ENCODE peak calls at places on chromosomes 7 and 10, in six cellular contexts. One of them, this sample, is unnamed.

GRCh38 chr10:133100706-133101463 is 13.2 kb downstream of the ADGRA1 start:
- DNase-seq in H9: peak
- DNase-seq in mesenchymal stem cell: no peak
- DNase-seq in IMR-90: no peak
- DNase-seq in trophoblast cell: no peak
- DNase-seq in neuronal stem cell: peak
- DNase-seq in this sample: peak

GRCh38 chr7:18262054-18262453 is 233.5 kb upstream of the HDAC9 start:
- DNase-seq in mesenchymal stem cell: peak
- DNase-seq in IMR-90: no peak
- DNase-seq in neuronal stem cell: no peak
- DNase-seq in trophoblast cell: no peak
- DNase-seq in H9: no peak
- DNase-seq in this sample: no peak

GRCh38 chr10:97921581-97922377 is 72.1 kb downstream of the GOLGA7B start:
- DNase-seq in neuronal stem cell: no peak
- DNase-seq in mesenchymal stem cell: no peak
- DNase-seq in trophoblast cell: no peak
- DNase-seq in IMR-90: peak
- DNase-seq in H9: no peak
- DNase-seq in this sample: no peak

GRCh38 chr7:55130079-55130476 is 111.3 kb downstream of the EGFR start:
- DNase-seq in trophoblast cell: peak
- DNase-seq in IMR-90: peak
- DNase-seq in H9: no peak
- DNase-seq in neuronal stem cell: no peak
- DNase-seq in mesenchymal stem cell: peak
- DNase-seq in this sample: no peak

GRCh38 chr7:134089446-134089845 is 37.7 kb upstream of the LRGUK start:
- DNase-seq in IMR-90: no peak
- DNase-seq in mesenchymal stem cell: no peak
- DNase-seq in trophoblast cell: no peak
- DNase-seq in neuronal stem cell: peak
- DNase-seq in H9: no peak
- DNase-seq in this sample: no peak

GRCh38 chr10:102517553-102517952 is 13.8 kb downstream of the SUFU start:
- DNase-seq in mesenchymal stem cell: peak
- DNase-seq in trophoblast cell: no peak
- DNase-seq in H9: no peak
- DNase-seq in IMR-90: peak
- DNase-seq in neuronal stem cell: no peak
- DNase-seq in this sample: no peak

GRCh38 chr7:131369354-131369753 is 41.7 kb downstream of the MKLN1 start:
- DNase-seq in mesenchymal stem cell: no peak
- DNase-seq in trophoblast cell: no peak
- DNase-seq in IMR-90: no peak
- DNase-seq in neuronal stem cell: no peak
- DNase-seq in H9: no peak
- DNase-seq in this sample: no peak

GRCh38 chr7:44580945-44581344 is 1.1 kb downstream of the TMED4 start:
- DNase-seq in trophoblast cell: peak
- DNase-seq in neuronal stem cell: no peak
- DNase-seq in H9: no peak
- DNase-seq in IMR-90: no peak
- DNase-seq in mesenchymal stem cell: no peak
- DNase-seq in this sample: no peak

GRCh38 chr10:43026039-43026973 is 50.6 kb upstream of the RET start:
- DNase-seq in IMR-90: no peak
- DNase-seq in neuronal stem cell: no peak
- DNase-seq in mesenchymal stem cell: no peak
- DNase-seq in trophoblast cell: peak
- DNase-seq in H9: peak
- DNase-seq in this sample: no peak

GRCh38 chr7:129188372-129188891 is at the start of gene SMO:
- DNase-seq in trophoblast cell: no peak
- DNase-seq in neuronal stem cell: peak
- DNase-seq in mesenchymal stem cell: peak
- DNase-seq in IMR-90: peak
- DNase-seq in H9: peak
- DNase-seq in this sample: peak

GRCh38 chr7:1114505-1114904 is 26.6 kb downstream of the GPER1 start:
- DNase-seq in IMR-90: no peak
- DNase-seq in trophoblast cell: no peak
- DNase-seq in neuronal stem cell: no peak
- DNase-seq in H9: no peak
- DNase-seq in mesenchymal stem cell: no peak
- DNase-seq in this sample: no peak

GRCh38 chr7:16129431-16130126 is 291.8 kb downstream of the CRPPA start:
- DNase-seq in trophoblast cell: no peak
- DNase-seq in mesenchymal stem cell: peak
- DNase-seq in IMR-90: peak
- DNase-seq in H9: no peak
- DNase-seq in neuronal stem cell: no peak
- DNase-seq in this sample: no peak

GRCh38 chr10:102090772-102091171 is 25.6 kb downstream of the HPS6 start:
- DNase-seq in IMR-90: peak
- DNase-seq in H9: no peak
- DNase-seq in trophoblast cell: no peak
- DNase-seq in mesenchymal stem cell: peak
- DNase-seq in neuronal stem cell: no peak
- DNase-seq in this sample: no peak

GRCh38 chr10:98758451-98758850 is 311.7 kb upstream of the HPS1 start:
- DNase-seq in neuronal stem cell: no peak
- DNase-seq in H9: no peak
- DNase-seq in mesenchymal stem cell: peak
- DNase-seq in trophoblast cell: no peak
- DNase-seq in IMR-90: no peak
- DNase-seq in this sample: no peak

GRCh38 chr10:52890281-52890680 is 117.7 kb upstream of the MBL2 start:
- DNase-seq in mesenchymal stem cell: no peak
- DNase-seq in IMR-90: no peak
- DNase-seq in trophoblast cell: no peak
- DNase-seq in H9: no peak
- DNase-seq in neuronal stem cell: no peak
- DNase-seq in this sample: no peak

GRCh38 chr10:52900564-52900963 is 128.0 kb upstream of the MBL2 start:
- DNase-seq in trophoblast cell: no peak
- DNase-seq in mesenchymal stem cell: no peak
- DNase-seq in H9: no peak
- DNase-seq in IMR-90: no peak
- DNase-seq in neuronal stem cell: no peak
- DNase-seq in this sample: no peak

GRCh38 chr10:52889611-52890010 is 117.0 kb upstream of the MBL2 start:
- DNase-seq in trophoblast cell: no peak
- DNase-seq in neuronal stem cell: no peak
- DNase-seq in IMR-90: no peak
- DNase-seq in mesenchymal stem cell: no peak
- DNase-seq in H9: no peak
- DNase-seq in this sample: no peak

GRCh38 chr10:52897162-52897561 is 124.6 kb upstream of the MBL2 start:
- DNase-seq in neuronal stem cell: no peak
- DNase-seq in trophoblast cell: no peak
- DNase-seq in IMR-90: no peak
- DNase-seq in mesenchymal stem cell: no peak
- DNase-seq in H9: no peak
- DNase-seq in this sample: no peak

GRCh38 chr10:52895066-52895465 is 122.5 kb upstream of the MBL2 start:
- DNase-seq in neuronal stem cell: no peak
- DNase-seq in IMR-90: no peak
- DNase-seq in mesenchymal stem cell: no peak
- DNase-seq in H9: no peak
- DNase-seq in trophoblast cell: no peak
- DNase-seq in this sample: no peak
- H3K14ac ChIP-seq in neuronal stem cell: no peak
- H3K14ac ChIP-seq in IMR-90: no peak
- H3K14ac ChIP-seq in mesenchymal stem cell: no peak
- H3K14ac ChIP-seq in H9: no peak
- H3K14ac ChIP-seq in trophoblast cell: no peak
- H3K14ac ChIP-seq in this sample: no peak

DNA sequence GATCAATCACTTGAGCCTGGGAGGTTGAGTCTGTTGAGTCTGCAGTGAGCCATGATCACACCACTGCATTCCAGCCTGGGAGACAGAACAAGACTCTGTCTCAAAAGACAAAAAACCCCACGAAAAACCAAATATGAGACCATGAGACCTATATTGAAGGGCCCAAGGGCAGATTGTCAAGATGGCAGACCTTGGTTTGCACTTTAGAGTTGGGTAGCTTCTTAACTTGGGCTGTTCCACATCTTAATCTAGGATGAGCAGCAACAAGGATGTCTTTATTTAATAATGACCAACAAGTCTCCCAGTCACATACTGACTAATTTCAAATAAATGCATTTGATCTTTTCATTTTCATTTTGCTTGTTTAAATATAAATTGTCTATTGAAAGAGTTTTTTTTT is 43.8 kb downstream of the KAT6B start:
- DNase-seq in H9: no peak
- DNase-seq in trophoblast cell: no peak
- DNase-seq in mesenchymal stem cell: no peak
- DNase-seq in IMR-90: no peak
- DNase-seq in neuronal stem cell: no peak
- DNase-seq in this sample: no peak
- H3K14ac ChIP-seq in H9: no peak
- H3K14ac ChIP-seq in trophoblast cell: no peak
- H3K14ac ChIP-seq in mesenchymal stem cell: no peak
- H3K14ac ChIP-seq in IMR-90: no peak
- H3K14ac ChIP-seq in neuronal stem cell: no peak
- H3K14ac ChIP-seq in this sample: no peak

DNA sequence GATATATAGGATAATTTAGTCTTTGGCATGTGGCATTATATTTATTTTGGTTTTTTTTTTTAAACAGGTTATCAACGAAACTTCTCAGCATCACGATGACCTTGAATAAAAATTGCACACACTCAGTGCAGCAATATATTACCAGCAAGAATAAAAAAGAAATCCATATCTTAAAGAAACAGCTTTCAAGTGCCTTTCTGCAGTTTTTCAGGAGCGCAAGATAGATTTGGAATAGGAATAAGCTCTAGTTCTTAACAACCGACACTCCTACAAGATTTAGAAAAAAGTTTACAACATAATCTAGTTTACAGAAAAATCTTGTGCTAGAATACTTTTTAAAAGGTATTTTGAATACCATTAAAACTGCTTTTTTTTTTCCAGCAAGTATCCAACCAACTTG is 9.1 kb downstream of the VIM start:
- DNase-seq in H9: no peak
- DNase-seq in mesenchymal stem cell: peak
- DNase-seq in IMR-90: no peak
- DNase-seq in trophoblast cell: no peak
- DNase-seq in neuronal stem cell: no peak
- DNase-seq in this sample: no peak
- H3K14ac ChIP-seq in H9: no peak
- H3K14ac ChIP-seq in mesenchymal stem cell: no peak
- H3K14ac ChIP-seq in IMR-90: no peak
- H3K14ac ChIP-seq in trophoblast cell: no peak
- H3K14ac ChIP-seq in neuronal stem cell: no peak
- H3K14ac ChIP-seq in this sample: no peak

DNA sequence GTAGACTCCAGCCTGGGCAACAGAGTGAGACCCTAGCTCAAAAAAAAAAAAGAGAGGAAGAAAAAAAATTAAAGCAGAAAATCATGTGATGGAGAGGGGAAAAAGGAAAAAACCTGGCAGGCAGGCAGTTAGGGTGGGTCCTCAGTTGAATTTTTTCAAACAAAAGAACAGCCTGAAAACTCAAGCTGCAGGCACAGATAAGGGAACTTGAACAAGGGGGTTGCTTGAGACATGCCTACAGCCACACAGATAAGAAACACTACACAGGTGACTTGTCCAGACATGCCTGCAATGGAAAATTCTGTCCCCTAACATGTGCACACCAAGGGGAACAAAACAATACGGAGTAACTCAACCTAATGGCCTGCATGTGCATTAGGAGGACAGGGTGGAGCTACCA is 19.2 kb downstream of the VIM start:
- DNase-seq in neuronal stem cell: no peak
- DNase-seq in H9: no peak
- DNase-seq in trophoblast cell: no peak
- DNase-seq in mesenchymal stem cell: no peak
- DNase-seq in IMR-90: no peak
- DNase-seq in this sample: no peak
- H3K14ac ChIP-seq in neuronal stem cell: no peak
- H3K14ac ChIP-seq in H9: no peak
- H3K14ac ChIP-seq in trophoblast cell: no peak
- H3K14ac ChIP-seq in mesenchymal stem cell: no peak
- H3K14ac ChIP-seq in IMR-90: peak
- H3K14ac ChIP-seq in this sample: no peak

GRCh38 chr7:53119514-53119933 is 84.1 kb downstream of the POM121L12 start:
- DNase-seq in neuronal stem cell: no peak
- DNase-seq in trophoblast cell: no peak
- DNase-seq in mesenchymal stem cell: peak
- DNase-seq in IMR-90: no peak
- DNase-seq in H9: no peak
- DNase-seq in this sample: no peak
- H3K14ac ChIP-seq in neuronal stem cell: no peak
- H3K14ac ChIP-seq in trophoblast cell: no peak
- H3K14ac ChIP-seq in mesenchymal stem cell: no peak
- H3K14ac ChIP-seq in IMR-90: no peak
- H3K14ac ChIP-seq in H9: no peak
- H3K14ac ChIP-seq in this sample: no peak

DNA sequence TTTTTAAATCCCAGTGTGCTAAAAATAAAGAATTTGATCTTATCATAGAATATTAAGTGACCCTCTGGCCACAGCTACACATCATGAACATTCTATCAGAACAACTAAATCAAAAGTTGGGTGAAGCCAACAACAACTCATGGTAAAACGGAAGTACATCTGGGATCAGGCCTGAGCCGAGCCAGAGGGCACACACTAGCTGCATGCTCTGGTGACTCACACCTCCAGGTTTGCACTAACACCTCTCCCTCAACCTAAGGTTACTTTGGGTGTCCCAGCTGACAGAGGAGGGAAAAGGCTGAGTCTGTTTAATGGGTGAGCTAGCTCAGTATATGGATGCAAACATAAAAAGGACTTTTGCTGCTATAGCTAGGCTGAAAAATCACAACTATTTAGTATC is 281.6 kb downstream of the HGF start:
- DNase-seq in mesenchymal stem cell: no peak
- DNase-seq in neuronal stem cell: no peak
- DNase-seq in IMR-90: peak
- DNase-seq in H9: no peak
- DNase-seq in trophoblast cell: no peak
- DNase-seq in this sample: no peak
- H3K14ac ChIP-seq in mesenchymal stem cell: no peak
- H3K14ac ChIP-seq in neuronal stem cell: no peak
- H3K14ac ChIP-seq in IMR-90: no peak
- H3K14ac ChIP-seq in H9: no peak
- H3K14ac ChIP-seq in trophoblast cell: no peak
- H3K14ac ChIP-seq in this sample: no peak